ENCODE peak calls at places on chromosome 20, in six cellular contexts. A is body of pancreas, G is upper lobe of left lung, W is uterus, C is esophagus squamous epithelium, T is IMR-90. J is an unnamed sample.

GRCh38 chr20:13436530-13436929 is 202.2 kb downstream of the TASP1 start:
- DNase-seq in A (no peak), G (no peak), W (no peak), C (no peak), T (no peak), J (no peak)

GRCh38 chr20:4957939-4958362 is 43.4 kb downstream of the SLC23A2 start:
- DNase-seq in A (no peak), G (no peak), W (no peak), C (no peak), T (peak; percentile 52), J (no peak)

GRCh38 chr20:8334641-8335040 is 202.6 kb downstream of the PLCB1 start:
- DNase-seq in A (no peak), G (no peak), W (no peak), C (no peak), T (no peak), J (no peak)

GRCh38 chr20:22511943-22512910 is 72.1 kb downstream of the FOXA2 start:
- DNase-seq in A (peak; percentile 77), G (peak; percentile 36), W (no peak), C (no peak), T (no peak), J (peak; percentile 40)

GRCh38 chr20:52191436-52192295 is at the start of gene ZFP64:
- DNase-seq in A (peak; percentile 69), G (peak; percentile 95), W (peak; percentile 70), C (no peak), T (peak; percentile 76), J (peak; percentile 75)

GRCh38 chr20:34017610-34018009 is 23.9 kb downstream of the RALY start:
- DNase-seq in A (no peak), G (no peak), W (no peak), C (no peak), T (peak; percentile 98), J (no peak)

GRCh38 chr20:19934792-19935491 is 82.2 kb upstream of the NAA20 start:
- DNase-seq in A (peak; percentile 25), G (no peak), W (no peak), C (no peak), T (no peak), J (peak; percentile 63)

GRCh38 chr20:60224914-60225313 is 266.7 kb downstream of the CDH26 start:
- DNase-seq in A (no peak), G (no peak), W (no peak), C (no peak), T (no peak), J (no peak)

GRCh38 chr20:25389381-25389857 is 1.2 kb downstream of the ABHD12 start:
- DNase-seq in A (no peak), G (no peak), W (no peak), C (no peak), T (peak; percentile 57), J (no peak)

GRCh38 chr20:35012227-35013069 is 56.8 kb downstream of the MYH7B start:
- DNase-seq in A (no peak), G (no peak), W (peak; percentile 58), C (no peak), T (no peak), J (no peak)

GRCh38 chr20:57256205-57256604 is 10.2 kb downstream of the BMP7 start:
- DNase-seq in A (no peak), G (no peak), W (no peak), C (no peak), T (no peak), J (no peak)

GRCh38 chr20:46826343-46826984 is 68.2 kb upstream of the EYA2 start:
- DNase-seq in A (no peak), G (no peak), W (no peak), C (no peak), T (peak; percentile 61), J (no peak)

GRCh38 chr20:47784599-47785320 is 521 bp downstream of the SULF2 start:
- DNase-seq in A (no peak), G (peak; percentile 87), W (peak; percentile 45), C (no peak), T (peak; percentile 4), J (peak; percentile 25)

GRCh38 chr20:57243480-57244220 is 22.8 kb downstream of the BMP7 start:
- DNase-seq in A (no peak), G (peak; percentile 57), W (no peak), C (no peak), T (no peak), J (no peak)

GRCh38 chr20:24952376-24953203 is 3.5 kb downstream of the CST7 start:
- DNase-seq in A (peak; percentile 12), G (no peak), W (no peak), C (no peak), T (no peak), J (no peak)

GRCh38 chr20:63686492-63687321 is 9.7 kb upstream of the TNFRSF6B start:
- DNase-seq in A (peak; percentile 30), G (peak; percentile 91), W (peak; percentile 69), C (no peak), T (peak; percentile 80), J (no peak)

GRCh38 chr20:12827796-12828406 is 180.9 kb upstream of the SPTLC3 start:
- DNase-seq in A (no peak), G (no peak), W (no peak), C (no peak), T (no peak), J (no peak)

GRCh38 chr20:46767127-46767761 is 57.8 kb downstream of the SLC2A10 start:
- DNase-seq in A (no peak), G (no peak), W (no peak), C (no peak), T (peak; percentile 36), J (peak; percentile 20)

DNA sequence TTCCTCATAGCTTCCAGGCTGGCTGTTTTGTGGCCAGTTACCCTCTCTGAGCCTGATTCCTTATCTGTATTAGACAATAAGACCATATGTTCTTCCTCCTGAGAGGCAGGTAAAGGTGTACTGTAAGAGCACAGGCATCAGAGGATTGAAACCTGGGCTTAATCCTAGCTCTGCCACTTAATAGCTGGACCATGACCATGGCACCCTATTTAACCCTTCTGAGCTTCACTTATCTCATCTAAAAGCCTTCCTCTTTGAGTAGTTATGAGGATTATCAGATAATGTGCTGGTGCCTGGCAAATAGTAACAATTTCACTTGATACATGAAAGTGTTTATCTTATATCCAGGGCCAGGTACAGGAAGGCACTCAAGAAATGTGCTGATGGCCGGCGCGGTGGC is 34.9 kb downstream of the BCL2L1 start:
- DNase-seq in A (no peak), G (no peak), W (no peak), C (no peak), T (no peak), J (no peak)
- TF ChIP-seq POLR2A in A (no peak), G (no peak), W (no peak), C (no peak), T (no peak), J (no peak)

GRCh38 chr20:44942264-44942973 is 17.8 kb downstream of the TOMM34 start:
- DNase-seq in A (no peak), G (no peak), W (no peak), C (no peak), T (no peak), J (no peak)
- TF ChIP-seq CTCF in A (no peak), G (no peak), W (no peak), C (no peak), T (no peak), J (no peak)

DNA sequence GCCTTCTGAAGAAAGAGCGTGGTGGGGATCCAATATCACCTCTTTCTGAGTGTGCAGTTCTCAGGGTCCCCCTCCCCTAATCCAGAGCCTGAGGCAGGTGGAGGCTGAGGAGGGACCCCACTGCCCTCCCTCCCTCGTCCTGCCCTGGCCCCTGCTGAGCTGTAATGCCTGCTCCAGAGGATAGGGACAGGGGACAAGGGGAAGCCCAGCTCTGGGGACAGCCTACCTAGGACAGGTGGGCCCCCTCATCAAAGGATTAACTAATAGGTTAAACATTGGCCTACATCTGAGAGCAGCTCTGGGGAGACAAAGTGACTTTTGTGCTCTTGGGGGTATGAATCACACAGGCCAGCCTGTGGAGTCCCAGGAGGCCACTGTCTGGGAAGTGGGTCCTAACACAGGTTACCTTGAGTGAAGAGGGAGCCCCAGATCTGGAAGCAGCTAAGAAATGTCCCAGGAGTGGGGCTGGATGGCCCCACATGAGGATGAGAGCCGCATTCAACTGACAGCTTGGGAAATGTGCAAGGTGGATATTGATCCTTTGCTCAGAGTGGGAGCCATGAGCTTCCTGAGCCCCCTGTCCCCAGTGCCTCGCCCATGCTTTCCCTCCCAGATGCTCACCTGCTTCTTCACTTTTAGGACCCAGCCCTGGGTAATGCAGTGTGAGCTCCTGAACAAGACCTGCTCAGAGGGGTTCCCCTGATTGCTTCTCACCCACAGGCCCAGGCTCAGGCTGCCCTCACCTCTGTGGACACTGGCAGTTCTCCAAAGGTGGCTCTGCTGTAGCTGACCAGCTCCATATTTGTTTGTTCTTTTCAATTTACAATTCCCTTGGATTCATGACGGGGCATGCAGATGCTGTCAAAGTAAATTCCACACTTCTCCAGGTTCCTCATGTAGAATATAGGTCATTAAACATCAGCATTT is 17.8 kb upstream of the CST9L start:
- DNase-seq in A (no peak), G (peak; percentile 7), W (no peak), C (no peak), T (no peak), J (peak; percentile 54)
- TF ChIP-seq POLR2A in A (no peak), G (no peak), W (no peak), C (no peak), T (no peak), J (no peak)

GRCh38 chr20:6017880-6018279 is 36.0 kb downstream of the LRRN4 start:
- DNase-seq in A (no peak), G (no peak), W (no peak), C (no peak), T (no peak), J (no peak)
- TF ChIP-seq CTCF in A (no peak), G (no peak), W (no peak), C (no peak), T (no peak), J (no peak)

GRCh38 chr20:3752386-3752759 is 15.2 kb downstream of the ADISSP start:
- DNase-seq in A (no peak), G (no peak), W (no peak), C (no peak), T (no peak), J (no peak)
- TF ChIP-seq POLR2A in A (no peak), G (no peak), W (no peak), C (no peak), T (no peak), J (no peak)